ENCODE peak calls at places on chromosomes 11 and 22, in four cellular contexts. One of them, this sample, is unnamed.

GRCh38 chr22:38187413-38188212 is 6.0 kb upstream of the PLA2G6 start:
- DNase-seq in lung: peak; percentile 43
- DNase-seq in neural progenitor cell: no peak
- DNase-seq in gastrocnemius medialis: peak; percentile 84
- DNase-seq in this sample: no peak

GRCh38 chr11:99371257-99371656 is 350.5 kb downstream of the CNTN5 start:
- DNase-seq in lung: no peak
- DNase-seq in neural progenitor cell: no peak
- DNase-seq in gastrocnemius medialis: no peak
- DNase-seq in this sample: no peak

GRCh38 chr11:73388241-73389133 is 12.3 kb downstream of the RELT start:
- DNase-seq in lung: peak; percentile 57
- DNase-seq in neural progenitor cell: peak; percentile 20
- DNase-seq in gastrocnemius medialis: no peak
- DNase-seq in this sample: no peak

GRCh38 chr22:23218867-23219251 is 38.5 kb downstream of the BCR start:
- DNase-seq in lung: peak; percentile 81
- DNase-seq in neural progenitor cell: peak; percentile 81
- DNase-seq in gastrocnemius medialis: no peak
- DNase-seq in this sample: no peak

GRCh38 chr22:39360242-39360641 is 10.5 kb downstream of the SYNGR1 start:
- DNase-seq in lung: no peak
- DNase-seq in neural progenitor cell: no peak
- DNase-seq in gastrocnemius medialis: no peak
- DNase-seq in this sample: no peak

GRCh38 chr11:88552377-88553029 is 215.0 kb upstream of the CTSC start:
- DNase-seq in lung: peak; percentile 35
- DNase-seq in neural progenitor cell: peak; percentile 73
- DNase-seq in gastrocnemius medialis: no peak
- DNase-seq in this sample: peak; percentile 28

GRCh38 chr22:42330953-42331525 is 60.6 kb upstream of the TCF20 start:
- DNase-seq in lung: no peak
- DNase-seq in neural progenitor cell: peak; percentile 39
- DNase-seq in gastrocnemius medialis: no peak
- DNase-seq in this sample: no peak

GRCh38 chr11:102546427-102546826 is 15.9 kb upstream of the MMP7 start:
- DNase-seq in lung: no peak
- DNase-seq in neural progenitor cell: no peak
- DNase-seq in gastrocnemius medialis: no peak
- DNase-seq in this sample: no peak

GRCh38 chr11:111982019-111982464 is 43.2 kb upstream of the DLAT start:
- DNase-seq in lung: peak; percentile 82
- DNase-seq in neural progenitor cell: peak; percentile 84
- DNase-seq in gastrocnemius medialis: peak; percentile 39
- DNase-seq in this sample: no peak

GRCh38 chr11:113974741-113975470 is at the start of gene HTR3A:
- DNase-seq in lung: peak; percentile 82
- DNase-seq in neural progenitor cell: peak; percentile 78
- DNase-seq in gastrocnemius medialis: peak; percentile 31
- DNase-seq in this sample: no peak

GRCh38 chr11:7609015-7609414 is 64.3 kb downstream of the CYB5R2 start:
- DNase-seq in lung: no peak
- DNase-seq in neural progenitor cell: no peak
- DNase-seq in gastrocnemius medialis: no peak
- DNase-seq in this sample: no peak

GRCh38 chr11:48193876-48194275 is 22.7 kb upstream of the OR4B1 start:
- DNase-seq in lung: no peak
- DNase-seq in neural progenitor cell: no peak
- DNase-seq in gastrocnemius medialis: no peak
- DNase-seq in this sample: no peak

GRCh38 chr11:125070699-125071254 is 7.7 kb downstream of the SLC37A2 start:
- DNase-seq in lung: peak; percentile 73
- DNase-seq in neural progenitor cell: no peak
- DNase-seq in gastrocnemius medialis: peak; percentile 47
- DNase-seq in this sample: no peak

GRCh38 chr11:94328587-94329080 is 24.3 kb downstream of the IZUMO1R start:
- DNase-seq in lung: no peak
- DNase-seq in neural progenitor cell: no peak
- DNase-seq in gastrocnemius medialis: no peak
- DNase-seq in this sample: no peak

GRCh38 chr11:92886243-92886905 is 83.1 kb upstream of the MTNR1B start:
- DNase-seq in lung: no peak
- DNase-seq in neural progenitor cell: peak; percentile 73
- DNase-seq in gastrocnemius medialis: no peak
- DNase-seq in this sample: no peak

GRCh38 chr11:64796047-64796756 is 6.8 kb downstream of the MAP4K2 start:
- DNase-seq in lung: no peak
- DNase-seq in neural progenitor cell: no peak
- DNase-seq in gastrocnemius medialis: no peak
- DNase-seq in this sample: no peak

GRCh38 chr22:17964647-17965046 is 59.7 kb downstream of the MICAL3 start:
- DNase-seq in lung: no peak
- DNase-seq in neural progenitor cell: no peak
- DNase-seq in gastrocnemius medialis: no peak
- DNase-seq in this sample: no peak

GRCh38 chr11:20488352-20488751 is 100.8 kb downstream of the PRMT3 start:
- DNase-seq in lung: no peak
- DNase-seq in neural progenitor cell: no peak
- DNase-seq in gastrocnemius medialis: no peak
- DNase-seq in this sample: no peak

GRCh38 chr22:42949159-42949558 is 65.8 kb downstream of the PACSIN2 start:
- DNase-seq in lung: no peak
- DNase-seq in neural progenitor cell: no peak
- DNase-seq in gastrocnemius medialis: no peak
- DNase-seq in this sample: no peak

GRCh38 chr11:90134420-90135003 is at the start of gene NAALAD2:
- DNase-seq in lung: peak; percentile 30
- DNase-seq in neural progenitor cell: peak; percentile 86
- DNase-seq in gastrocnemius medialis: peak; percentile 3
- DNase-seq in this sample: no peak

GRCh38 chr11:36713715-36714114 is 115.7 kb upstream of the RAG2 start:
- DNase-seq in lung: no peak
- DNase-seq in neural progenitor cell: no peak
- DNase-seq in gastrocnemius medialis: peak; percentile 5
- DNase-seq in this sample: no peak

GRCh38 chr11:28318861-28319260 is 210.7 kb downstream of the METTL15 start:
- DNase-seq in lung: no peak
- DNase-seq in neural progenitor cell: peak; percentile 9
- DNase-seq in gastrocnemius medialis: no peak
- DNase-seq in this sample: no peak

GRCh38 chr11:69207165-69207889 is 51.6 kb downstream of the SMIM38 start:
- DNase-seq in lung: peak; percentile 75
- DNase-seq in neural progenitor cell: no peak
- DNase-seq in gastrocnemius medialis: no peak
- DNase-seq in this sample: no peak

GRCh38 chr22:45526768-45527360 is 24.2 kb downstream of the FBLN1 start:
- DNase-seq in lung: no peak
- DNase-seq in neural progenitor cell: no peak
- DNase-seq in gastrocnemius medialis: no peak
- DNase-seq in this sample: no peak

GRCh38 chr22:36562261-36562835 is 33.4 kb upstream of the EIF3D start:
- DNase-seq in lung: no peak
- DNase-seq in neural progenitor cell: no peak
- DNase-seq in gastrocnemius medialis: no peak
- DNase-seq in this sample: no peak

GRCh38 chr11:108216988-108217387 is 5.5 kb downstream of the NPAT start:
- DNase-seq in lung: no peak
- DNase-seq in neural progenitor cell: no peak
- DNase-seq in gastrocnemius medialis: no peak
- DNase-seq in this sample: no peak

GRCh38 chr11:121293276-121293569 is 652 bp downstream of the SC5D start:
- DNase-seq in lung: no peak
- DNase-seq in neural progenitor cell: no peak
- DNase-seq in gastrocnemius medialis: no peak
- DNase-seq in this sample: no peak

GRCh38 chr11:69052343-69053168 is 3.8 kb downstream of the TPCN2 start:
- DNase-seq in lung: no peak
- DNase-seq in neural progenitor cell: no peak
- DNase-seq in gastrocnemius medialis: no peak
- DNase-seq in this sample: no peak

GRCh38 chr11:65352783-65353182 is 1.8 kb upstream of the TIGD3 start:
- DNase-seq in lung: no peak
- DNase-seq in neural progenitor cell: no peak
- DNase-seq in gastrocnemius medialis: no peak
- DNase-seq in this sample: no peak

GRCh38 chr11:72820439-72821139 is 6.4 kb downstream of the ATG16L2 start:
- DNase-seq in lung: no peak
- DNase-seq in neural progenitor cell: no peak
- DNase-seq in gastrocnemius medialis: no peak
- DNase-seq in this sample: no peak

GRCh38 chr11:19409307-19409706 is 168.6 kb upstream of the E2F8 start:
- DNase-seq in lung: no peak
- DNase-seq in neural progenitor cell: no peak
- DNase-seq in gastrocnemius medialis: no peak
- DNase-seq in this sample: no peak

GRCh38 chr11:132352497-132352896 is 982.1 kb downstream of the NTM start:
- DNase-seq in lung: no peak
- DNase-seq in neural progenitor cell: no peak
- DNase-seq in gastrocnemius medialis: no peak
- DNase-seq in this sample: no peak

GRCh38 chr11:45736424-45736823 is 68.5 kb upstream of the SLC35C1 start:
- DNase-seq in lung: peak; percentile 56
- DNase-seq in neural progenitor cell: no peak
- DNase-seq in gastrocnemius medialis: peak; percentile 86
- DNase-seq in this sample: no peak

GRCh38 chr11:69563946-69564780 is 76.8 kb upstream of the CCND1 start:
- DNase-seq in lung: no peak
- DNase-seq in neural progenitor cell: no peak
- DNase-seq in gastrocnemius medialis: no peak
- DNase-seq in this sample: peak; percentile 36

GRCh38 chr11:130103296-130103814 is 33.7 kb downstream of the APLP2 start:
- DNase-seq in lung: no peak
- DNase-seq in neural progenitor cell: no peak
- DNase-seq in gastrocnemius medialis: no peak
- DNase-seq in this sample: no peak

GRCh38 chr11:83317757-83318548 is 31.8 kb upstream of the CCDC90B start:
- DNase-seq in lung: no peak
- DNase-seq in neural progenitor cell: no peak
- DNase-seq in gastrocnemius medialis: no peak
- DNase-seq in this sample: no peak

GRCh38 chr22:20251491-20251890 is 16.6 kb downstream of the RTN4R start:
- DNase-seq in lung: no peak
- DNase-seq in neural progenitor cell: no peak
- DNase-seq in gastrocnemius medialis: no peak
- DNase-seq in this sample: no peak

DNA sequence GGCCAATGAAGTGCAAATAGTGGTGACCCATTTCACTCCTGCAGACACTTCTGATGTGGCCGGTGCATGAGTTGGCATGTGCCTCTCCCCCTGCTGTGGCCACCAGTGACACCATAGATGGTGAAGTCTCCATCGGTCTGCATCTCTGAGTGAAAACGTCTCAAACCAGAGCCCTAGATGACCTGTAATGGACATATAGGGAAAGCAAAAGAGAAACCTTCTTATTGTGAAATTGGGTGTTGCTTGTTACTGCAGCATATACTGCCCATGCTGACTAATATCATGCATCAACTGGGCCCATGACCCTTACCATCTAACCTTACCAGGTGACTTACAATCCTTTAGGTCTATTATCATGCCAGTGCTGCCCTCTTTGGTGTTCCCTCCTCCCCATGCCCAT is 11.7 kb upstream of the VPS37C start:
- DNase-seq in lung: no peak
- DNase-seq in neural progenitor cell: no peak
- DNase-seq in gastrocnemius medialis: no peak
- DNase-seq in this sample: no peak
- H3K4me3 ChIP-seq in lung: no peak overlapping the region
- H3K4me3 ChIP-seq in neural progenitor cell: no peak overlapping the region
- H3K4me3 ChIP-seq in gastrocnemius medialis: no peak overlapping the region
- H3K4me3 ChIP-seq in this sample: no peak overlapping the region

GRCh38 chr11:61092280-61092766 is 10.0 kb upstream of the CD5 start:
- DNase-seq in lung: no peak
- DNase-seq in neural progenitor cell: no peak
- DNase-seq in gastrocnemius medialis: no peak
- DNase-seq in this sample: peak; percentile 66

GRCh38 chr11:61090092-61090491 is 12.2 kb upstream of the CD5 start:
- DNase-seq in lung: no peak
- DNase-seq in neural progenitor cell: no peak
- DNase-seq in gastrocnemius medialis: no peak
- DNase-seq in this sample: no peak

GRCh38 chr11:61091373-61092279 is 10.7 kb upstream of the CD5 start:
- DNase-seq in lung: no peak
- DNase-seq in neural progenitor cell: no peak
- DNase-seq in gastrocnemius medialis: no peak
- DNase-seq in this sample: no peak

GRCh38 chr11:61090521-61090920 is 11.8 kb upstream of the CD5 start:
- DNase-seq in lung: no peak
- DNase-seq in neural progenitor cell: no peak
- DNase-seq in gastrocnemius medialis: no peak
- DNase-seq in this sample: no peak

GRCh38 chr11:61090982-61091372 is 11.3 kb upstream of the CD5 start:
- DNase-seq in lung: no peak
- DNase-seq in neural progenitor cell: no peak
- DNase-seq in gastrocnemius medialis: no peak
- DNase-seq in this sample: no peak
- H3K27ac ChIP-seq in lung: no peak overlapping the region
- H3K27ac ChIP-seq in neural progenitor cell: no peak overlapping the region
- H3K27ac ChIP-seq in gastrocnemius medialis: no peak overlapping the region
- H3K27ac ChIP-seq in this sample: no peak overlapping the region

GRCh38 chr22:28411125-28411524 is 268.5 kb downstream of the TTC28 start:
- DNase-seq in lung: no peak
- DNase-seq in neural progenitor cell: no peak
- DNase-seq in gastrocnemius medialis: no peak
- DNase-seq in this sample: no peak

GRCh38 chr22:28408702-28409101 is 270.9 kb downstream of the TTC28 start:
- DNase-seq in lung: no peak
- DNase-seq in neural progenitor cell: no peak
- DNase-seq in gastrocnemius medialis: no peak
- DNase-seq in this sample: no peak

GRCh38 chr22:28413612-28414011 is 266.0 kb downstream of the TTC28 start:
- DNase-seq in lung: no peak
- DNase-seq in neural progenitor cell: no peak
- DNase-seq in gastrocnemius medialis: no peak
- DNase-seq in this sample: no peak

GRCh38 chr22:28407645-28408044 is 272.0 kb downstream of the TTC28 start:
- DNase-seq in lung: no peak
- DNase-seq in neural progenitor cell: no peak
- DNase-seq in gastrocnemius medialis: no peak
- DNase-seq in this sample: no peak

GRCh38 chr22:28410050-28410816 is 269.4 kb downstream of the TTC28 start:
- DNase-seq in lung: no peak
- DNase-seq in neural progenitor cell: no peak
- DNase-seq in gastrocnemius medialis: no peak
- DNase-seq in this sample: no peak
- H3K4me3 ChIP-seq in lung: no peak overlapping the region
- H3K4me3 ChIP-seq in neural progenitor cell: no peak overlapping the region
- H3K4me3 ChIP-seq in gastrocnemius medialis: no peak overlapping the region
- H3K4me3 ChIP-seq in this sample: no peak overlapping the region

DNA sequence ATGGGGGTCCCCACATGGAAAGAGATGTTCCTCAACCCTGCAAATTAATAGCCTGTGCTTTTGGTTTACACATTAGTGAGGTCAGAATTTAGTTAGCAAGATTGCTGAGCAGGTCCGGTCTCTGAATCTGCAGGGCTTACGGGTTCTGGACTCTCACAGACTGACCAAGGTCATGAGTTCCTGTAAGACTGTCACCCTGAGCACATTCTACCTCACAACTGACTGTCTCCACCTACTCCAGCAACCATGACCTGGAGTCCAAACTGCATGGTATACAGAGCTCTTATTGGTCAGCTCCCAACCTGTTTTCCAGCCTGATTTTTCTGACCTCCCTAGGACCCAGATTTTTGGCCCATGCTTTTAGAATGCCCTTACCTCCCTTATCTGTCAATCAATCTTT is 28.2 kb downstream of the DKK3 start:
- DNase-seq in lung: no peak
- DNase-seq in neural progenitor cell: no peak
- DNase-seq in gastrocnemius medialis: no peak
- DNase-seq in this sample: no peak
- H3K27ac ChIP-seq in lung: peak overlapping the region; percentile 80
- H3K27ac ChIP-seq in neural progenitor cell: no peak overlapping the region
- H3K27ac ChIP-seq in gastrocnemius medialis: peak overlapping the region; percentile 67
- H3K27ac ChIP-seq in this sample: no peak overlapping the region